ENCODE peak calls at places on chromosomes 2 and 18, in ten cellular contexts. R, L, Q, J, E, I, G, P, O and D are unnamed samples.

GRCh38 chr2:174524525-174524924 is 37.7 kb upstream of the GPR155 start:
- DNase-seq in O (no peak), I (no peak), E (no peak), L (no peak), P (no peak), Q (no peak), G (no peak), J (no peak), R (no peak), D (no peak)

GRCh38 chr2:120552800-120553471 is 182.7 kb upstream of the GLI2 start:
- DNase-seq in O (no peak), L (peak), I (peak), P (no peak), E (peak), J (peak), R (peak), G (no peak), Q (peak), D (no peak)

GRCh38 chr2:145043399-145043834 is 523.5 kb upstream of the ZEB2 start:
- DNase-seq in E (no peak), L (no peak), P (no peak), J (no peak), O (no peak), I (no peak), Q (no peak), G (no peak), R (no peak), D (no peak)

GRCh38 chr18:35619468-35619867 is 37.9 kb downstream of the GALNT1 start:
- DNase-seq in Q (no peak), I (no peak), O (no peak), G (no peak), P (no peak), L (no peak), J (no peak), E (no peak), R (no peak), D (no peak)

GRCh38 chr2:199850718-199851498 is at the start of gene FTCDNL1:
- DNase-seq in R (peak), E (peak), J (peak), Q (peak), P (peak), L (peak), G (peak), I (peak), O (peak), D (peak)

GRCh38 chr2:113212245-113213060 is 38.7 kb downstream of the PSD4 start:
- DNase-seq in I (no peak), Q (no peak), P (no peak), L (peak), O (no peak), G (no peak), R (no peak), E (no peak), J (peak), D (no peak)

GRCh38 chr2:50863856-50864255 is 168.1 kb downstream of the NRXN1 start:
- DNase-seq in L (no peak), J (no peak), Q (no peak), O (no peak), P (no peak), R (no peak), E (no peak), I (no peak), G (no peak), D (no peak)

GRCh38 chr2:202881570-202881969 is 10.0 kb upstream of the ICA1L start:
- DNase-seq in G (no peak), O (no peak), P (no peak), L (no peak), J (no peak), I (no peak), Q (no peak), R (no peak), E (no peak), D (no peak)

GRCh38 chr2:17620280-17620679 is 79.8 kb downstream of the VSNL1 start:
- DNase-seq in R (peak), I (no peak), J (no peak), E (peak), O (no peak), P (no peak), L (no peak), Q (no peak), G (no peak), D (no peak)

GRCh38 chr2:225274751-225275150 is 124.8 kb upstream of the NYAP2 start:
- DNase-seq in R (no peak), O (no peak), G (no peak), P (no peak), I (no peak), J (no peak), Q (no peak), E (peak), L (no peak), D (no peak)

GRCh38 chr2:169877406-169877805 is 50.2 kb downstream of the UBR3 start:
- DNase-seq in J (no peak), I (no peak), R (no peak), O (no peak), Q (peak), L (no peak), E (peak), P (no peak), G (no peak), D (no peak)

GRCh38 chr2:208099682-208100081 is 24.6 kb downstream of the CRYGD start:
- DNase-seq in O (no peak), I (no peak), L (no peak), E (no peak), G (no peak), R (no peak), P (no peak), Q (no peak), J (no peak), D (no peak)

GRCh38 chr2:108965540-108966299 is 23.3 kb downstream of the EDAR start:
- DNase-seq in E (no peak), I (no peak), O (peak), G (no peak), L (no peak), J (no peak), R (no peak), Q (no peak), P (no peak), D (no peak)

GRCh38 chr2:169131587-169132512 is 62.5 kb downstream of the DHRS9 start:
- DNase-seq in L (no peak), O (no peak), Q (peak), P (no peak), E (peak), I (peak), G (no peak), J (no peak), R (no peak), D (no peak)

GRCh38 chr2:2938481-2938880 is 439.1 kb downstream of the EIPR1 start:
- DNase-seq in G (no peak), P (no peak), R (no peak), E (no peak), L (no peak), O (no peak), J (no peak), I (no peak), Q (no peak), D (no peak)

GRCh38 chr2:5373200-5373599 is 319.0 kb upstream of the SOX11 start:
- DNase-seq in O (no peak), R (no peak), Q (no peak), I (no peak), J (peak), P (no peak), L (no peak), E (peak), G (no peak), D (no peak)

GRCh38 chr2:162164802-162165201 is 12.8 kb upstream of the GCG start:
- DNase-seq in J (no peak), I (no peak), L (no peak), P (no peak), E (no peak), G (no peak), Q (no peak), R (no peak), O (no peak), D (no peak)

GRCh38 chr2:112542123-112542973 is at the start of gene POLR1B:
- DNase-seq in R (peak), E (peak), I (peak), P (peak), O (peak), Q (peak), G (peak), L (peak), J (peak), D (peak)

GRCh38 chr2:63399171-63399570 is 189.1 kb downstream of the WDPCP start:
- DNase-seq in E (no peak), Q (no peak), O (no peak), R (no peak), L (no peak), J (no peak), I (no peak), P (no peak), G (no peak), D (no peak)

GRCh38 chr18:66872277-66872676 is 268.4 kb upstream of the CDH19 start:
- DNase-seq in G (no peak), L (no peak), R (no peak), Q (no peak), E (peak), P (no peak), O (no peak), I (peak), J (no peak), D (no peak)

GRCh38 chr2:195664528-195664927 is 7.5 kb downstream of the SLC39A10 start:
- DNase-seq in E (peak), L (no peak), P (no peak), O (no peak), I (no peak), J (no peak), Q (no peak), R (no peak), G (no peak), D (no peak)

GRCh38 chr2:223865907-223866508 is 28.6 kb upstream of the AP1S3 start:
- DNase-seq in J (no peak), L (no peak), Q (no peak), G (no peak), P (no peak), I (no peak), E (no peak), O (no peak), R (no peak), D (no peak)

GRCh38 chr2:96329416-96329815 is 4.3 kb downstream of the ITPRIPL1 start:
- DNase-seq in L (no peak), E (peak), I (no peak), P (no peak), Q (no peak), R (no peak), O (no peak), G (no peak), J (no peak), D (no peak)

GRCh38 chr2:136136921-136137320 is 19.0 kb upstream of the CXCR4 start:
- DNase-seq in P (no peak), G (no peak), Q (no peak), J (no peak), O (no peak), R (no peak), L (no peak), E (no peak), I (no peak), D (no peak)

GRCh38 chr18:63321291-63321690 is 1.7 kb upstream of the BCL2 start:
- DNase-seq in Q (no peak), E (no peak), R (no peak), I (no peak), L (no peak), P (no peak), J (no peak), G (no peak), O (no peak), D (no peak)

GRCh38 chr18:67266591-67267237 is 249.8 kb downstream of the DSEL start:
- DNase-seq in J (no peak), R (no peak), E (peak), I (no peak), P (no peak), G (no peak), O (no peak), Q (no peak), L (no peak), D (no peak)

GRCh38 chr18:54983041-54983686 is 23.9 kb upstream of the CCDC68 start:
- DNase-seq in R (no peak), L (no peak), Q (peak), G (no peak), O (no peak), J (no peak), I (peak), P (no peak), E (peak), D (peak)

GRCh38 chr2:237591021-237591370 is 462 bp upstream of the RAB17 start:
- DNase-seq in Q (no peak), I (no peak), G (no peak), P (no peak), J (no peak), O (no peak), R (peak), E (no peak), L (no peak), D (no peak)

GRCh38 chr2:16020389-16021008 is 80.1 kb downstream of the MYCN start:
- DNase-seq in E (no peak), Q (no peak), J (no peak), P (no peak), I (no peak), G (no peak), O (no peak), L (no peak), R (no peak), D (no peak)